ENCODE peak calls at places on chromosomes 5 and 9, in six cellular contexts. One of them, this sample, is unnamed.

GRCh38 chr9:76913467-76913866 is 7.6 kb upstream of the PRUNE2 start:
- DNase-seq in activated CD8-positive, alpha-beta memory T cell treated with anti-CD3 and anti-CD28 coated beads, Interleukin-2, amount 50 U/mL, for 48 hours: no peak
- DNase-seq in stimulated activated CD4-positive, alpha-beta T cell treated with anti-CD3 and anti-CD28 coated beads, Interleukin-1b, Interleukin-23, amount 100 ng/mL, for 48 hours: no peak
- DNase-seq in activated CD4-positive, alpha-beta T cell treated with anti-CD3 and anti-CD28 coated beads, Interleukin-2, amount 50 U/mL, for 48 hours: no peak
- DNase-seq in Calu3: no peak
- DNase-seq in lower lobe of right lung: no peak
- DNase-seq in this sample: no peak

GRCh38 chr9:33125871-33126822 is 41.0 kb downstream of the B4GALT1 start:
- DNase-seq in stimulated activated CD4-positive, alpha-beta T cell treated with anti-CD3 and anti-CD28 coated beads, Interleukin-1b, Interleukin-23, amount 100 ng/mL, for 48 hours: no peak
- DNase-seq in Calu3: no peak
- DNase-seq in lower lobe of right lung: no peak
- DNase-seq in activated CD4-positive, alpha-beta T cell treated with anti-CD3 and anti-CD28 coated beads, Interleukin-2, amount 50 U/mL, for 48 hours: no peak
- DNase-seq in activated CD8-positive, alpha-beta memory T cell treated with anti-CD3 and anti-CD28 coated beads, Interleukin-2, amount 50 U/mL, for 48 hours: no peak
- DNase-seq in this sample: peak

GRCh38 chr5:105954341-105954740 is 1716.4 kb downstream of the EFNA5 start:
- DNase-seq in activated CD4-positive, alpha-beta T cell treated with anti-CD3 and anti-CD28 coated beads, Interleukin-2, amount 50 U/mL, for 48 hours: no peak
- DNase-seq in stimulated activated CD4-positive, alpha-beta T cell treated with anti-CD3 and anti-CD28 coated beads, Interleukin-1b, Interleukin-23, amount 100 ng/mL, for 48 hours: no peak
- DNase-seq in Calu3: no peak
- DNase-seq in lower lobe of right lung: no peak
- DNase-seq in activated CD8-positive, alpha-beta memory T cell treated with anti-CD3 and anti-CD28 coated beads, Interleukin-2, amount 50 U/mL, for 48 hours: no peak
- DNase-seq in this sample: no peak

GRCh38 chr5:32299059-32299677 is 13.6 kb downstream of the MTMR12 start:
- DNase-seq in lower lobe of right lung: no peak
- DNase-seq in activated CD4-positive, alpha-beta T cell treated with anti-CD3 and anti-CD28 coated beads, Interleukin-2, amount 50 U/mL, for 48 hours: no peak
- DNase-seq in stimulated activated CD4-positive, alpha-beta T cell treated with anti-CD3 and anti-CD28 coated beads, Interleukin-1b, Interleukin-23, amount 100 ng/mL, for 48 hours: no peak
- DNase-seq in Calu3: no peak
- DNase-seq in activated CD8-positive, alpha-beta memory T cell treated with anti-CD3 and anti-CD28 coated beads, Interleukin-2, amount 50 U/mL, for 48 hours: no peak
- DNase-seq in this sample: no peak

GRCh38 chr5:104095527-104095926 is 532.9 kb upstream of the NUDT12 start:
- DNase-seq in stimulated activated CD4-positive, alpha-beta T cell treated with anti-CD3 and anti-CD28 coated beads, Interleukin-1b, Interleukin-23, amount 100 ng/mL, for 48 hours: no peak
- DNase-seq in activated CD4-positive, alpha-beta T cell treated with anti-CD3 and anti-CD28 coated beads, Interleukin-2, amount 50 U/mL, for 48 hours: no peak
- DNase-seq in activated CD8-positive, alpha-beta memory T cell treated with anti-CD3 and anti-CD28 coated beads, Interleukin-2, amount 50 U/mL, for 48 hours: no peak
- DNase-seq in lower lobe of right lung: no peak
- DNase-seq in Calu3: no peak
- DNase-seq in this sample: no peak

GRCh38 chr9:532707-533106 is 308.8 kb upstream of the DMRT1 start:
- DNase-seq in Calu3: no peak
- DNase-seq in stimulated activated CD4-positive, alpha-beta T cell treated with anti-CD3 and anti-CD28 coated beads, Interleukin-1b, Interleukin-23, amount 100 ng/mL, for 48 hours: no peak
- DNase-seq in activated CD8-positive, alpha-beta memory T cell treated with anti-CD3 and anti-CD28 coated beads, Interleukin-2, amount 50 U/mL, for 48 hours: no peak
- DNase-seq in lower lobe of right lung: no peak
- DNase-seq in activated CD4-positive, alpha-beta T cell treated with anti-CD3 and anti-CD28 coated beads, Interleukin-2, amount 50 U/mL, for 48 hours: no peak
- DNase-seq in this sample: no peak

GRCh38 chr9:90054810-90055209 is 450.0 kb downstream of the GADD45G start:
- DNase-seq in Calu3: no peak
- DNase-seq in activated CD4-positive, alpha-beta T cell treated with anti-CD3 and anti-CD28 coated beads, Interleukin-2, amount 50 U/mL, for 48 hours: no peak
- DNase-seq in lower lobe of right lung: no peak
- DNase-seq in activated CD8-positive, alpha-beta memory T cell treated with anti-CD3 and anti-CD28 coated beads, Interleukin-2, amount 50 U/mL, for 48 hours: no peak
- DNase-seq in stimulated activated CD4-positive, alpha-beta T cell treated with anti-CD3 and anti-CD28 coated beads, Interleukin-1b, Interleukin-23, amount 100 ng/mL, for 48 hours: no peak
- DNase-seq in this sample: no peak

GRCh38 chr9:70590264-70590646 is 175.8 kb upstream of the KLF9 start:
- DNase-seq in activated CD4-positive, alpha-beta T cell treated with anti-CD3 and anti-CD28 coated beads, Interleukin-2, amount 50 U/mL, for 48 hours: no peak
- DNase-seq in stimulated activated CD4-positive, alpha-beta T cell treated with anti-CD3 and anti-CD28 coated beads, Interleukin-1b, Interleukin-23, amount 100 ng/mL, for 48 hours: no peak
- DNase-seq in lower lobe of right lung: no peak
- DNase-seq in Calu3: no peak
- DNase-seq in activated CD8-positive, alpha-beta memory T cell treated with anti-CD3 and anti-CD28 coated beads, Interleukin-2, amount 50 U/mL, for 48 hours: no peak
- DNase-seq in this sample: no peak

GRCh38 chr9:77896269-77897245 is 135.1 kb downstream of the GNAQ start:
- DNase-seq in lower lobe of right lung: no peak
- DNase-seq in stimulated activated CD4-positive, alpha-beta T cell treated with anti-CD3 and anti-CD28 coated beads, Interleukin-1b, Interleukin-23, amount 100 ng/mL, for 48 hours: no peak
- DNase-seq in Calu3: no peak
- DNase-seq in activated CD8-positive, alpha-beta memory T cell treated with anti-CD3 and anti-CD28 coated beads, Interleukin-2, amount 50 U/mL, for 48 hours: no peak
- DNase-seq in activated CD4-positive, alpha-beta T cell treated with anti-CD3 and anti-CD28 coated beads, Interleukin-2, amount 50 U/mL, for 48 hours: no peak
- DNase-seq in this sample: no peak

GRCh38 chr5:142881076-142881466 is 110.9 kb downstream of the ARHGAP26 start:
- DNase-seq in lower lobe of right lung: no peak
- DNase-seq in stimulated activated CD4-positive, alpha-beta T cell treated with anti-CD3 and anti-CD28 coated beads, Interleukin-1b, Interleukin-23, amount 100 ng/mL, for 48 hours: no peak
- DNase-seq in Calu3: no peak
- DNase-seq in activated CD4-positive, alpha-beta T cell treated with anti-CD3 and anti-CD28 coated beads, Interleukin-2, amount 50 U/mL, for 48 hours: no peak
- DNase-seq in activated CD8-positive, alpha-beta memory T cell treated with anti-CD3 and anti-CD28 coated beads, Interleukin-2, amount 50 U/mL, for 48 hours: no peak
- DNase-seq in this sample: no peak

GRCh38 chr5:159316519-159317383 is 13.5 kb downstream of the IL12B start:
- DNase-seq in Calu3: peak
- DNase-seq in activated CD4-positive, alpha-beta T cell treated with anti-CD3 and anti-CD28 coated beads, Interleukin-2, amount 50 U/mL, for 48 hours: peak
- DNase-seq in stimulated activated CD4-positive, alpha-beta T cell treated with anti-CD3 and anti-CD28 coated beads, Interleukin-1b, Interleukin-23, amount 100 ng/mL, for 48 hours: peak
- DNase-seq in activated CD8-positive, alpha-beta memory T cell treated with anti-CD3 and anti-CD28 coated beads, Interleukin-2, amount 50 U/mL, for 48 hours: no peak
- DNase-seq in lower lobe of right lung: no peak
- DNase-seq in this sample: no peak

GRCh38 chr5:141958113-141958512 is at the start of gene PCDH12:
- DNase-seq in Calu3: no peak
- DNase-seq in activated CD8-positive, alpha-beta memory T cell treated with anti-CD3 and anti-CD28 coated beads, Interleukin-2, amount 50 U/mL, for 48 hours: peak
- DNase-seq in lower lobe of right lung: no peak
- DNase-seq in activated CD4-positive, alpha-beta T cell treated with anti-CD3 and anti-CD28 coated beads, Interleukin-2, amount 50 U/mL, for 48 hours: peak
- DNase-seq in stimulated activated CD4-positive, alpha-beta T cell treated with anti-CD3 and anti-CD28 coated beads, Interleukin-1b, Interleukin-23, amount 100 ng/mL, for 48 hours: no peak
- DNase-seq in this sample: no peak

GRCh38 chr5:53983568-53984465 is 326.6 kb downstream of the ARL15 start:
- DNase-seq in activated CD8-positive, alpha-beta memory T cell treated with anti-CD3 and anti-CD28 coated beads, Interleukin-2, amount 50 U/mL, for 48 hours: no peak
- DNase-seq in lower lobe of right lung: no peak
- DNase-seq in stimulated activated CD4-positive, alpha-beta T cell treated with anti-CD3 and anti-CD28 coated beads, Interleukin-1b, Interleukin-23, amount 100 ng/mL, for 48 hours: no peak
- DNase-seq in activated CD4-positive, alpha-beta T cell treated with anti-CD3 and anti-CD28 coated beads, Interleukin-2, amount 50 U/mL, for 48 hours: no peak
- DNase-seq in Calu3: no peak
- DNase-seq in this sample: no peak

GRCh38 chr9:80755586-80755985 is 933.8 kb downstream of the TLE1 start:
- DNase-seq in activated CD8-positive, alpha-beta memory T cell treated with anti-CD3 and anti-CD28 coated beads, Interleukin-2, amount 50 U/mL, for 48 hours: no peak
- DNase-seq in Calu3: no peak
- DNase-seq in lower lobe of right lung: no peak
- DNase-seq in stimulated activated CD4-positive, alpha-beta T cell treated with anti-CD3 and anti-CD28 coated beads, Interleukin-1b, Interleukin-23, amount 100 ng/mL, for 48 hours: no peak
- DNase-seq in activated CD4-positive, alpha-beta T cell treated with anti-CD3 and anti-CD28 coated beads, Interleukin-2, amount 50 U/mL, for 48 hours: no peak
- DNase-seq in this sample: no peak

GRCh38 chr5:177554474-177555111 is at the start of gene FAM193B:
- DNase-seq in activated CD8-positive, alpha-beta memory T cell treated with anti-CD3 and anti-CD28 coated beads, Interleukin-2, amount 50 U/mL, for 48 hours: peak
- DNase-seq in lower lobe of right lung: peak
- DNase-seq in Calu3: peak
- DNase-seq in stimulated activated CD4-positive, alpha-beta T cell treated with anti-CD3 and anti-CD28 coated beads, Interleukin-1b, Interleukin-23, amount 100 ng/mL, for 48 hours: peak
- DNase-seq in activated CD4-positive, alpha-beta T cell treated with anti-CD3 and anti-CD28 coated beads, Interleukin-2, amount 50 U/mL, for 48 hours: peak
- DNase-seq in this sample: peak

GRCh38 chr5:134606726-134607125 is 25.9 kb downstream of the SAR1B start:
- DNase-seq in activated CD4-positive, alpha-beta T cell treated with anti-CD3 and anti-CD28 coated beads, Interleukin-2, amount 50 U/mL, for 48 hours: no peak
- DNase-seq in lower lobe of right lung: no peak
- DNase-seq in activated CD8-positive, alpha-beta memory T cell treated with anti-CD3 and anti-CD28 coated beads, Interleukin-2, amount 50 U/mL, for 48 hours: no peak
- DNase-seq in stimulated activated CD4-positive, alpha-beta T cell treated with anti-CD3 and anti-CD28 coated beads, Interleukin-1b, Interleukin-23, amount 100 ng/mL, for 48 hours: no peak
- DNase-seq in Calu3: no peak
- DNase-seq in this sample: no peak

GRCh38 chr5:40680741-40681350 is 1.1 kb downstream of the PTGER4 start:
- DNase-seq in activated CD8-positive, alpha-beta memory T cell treated with anti-CD3 and anti-CD28 coated beads, Interleukin-2, amount 50 U/mL, for 48 hours: peak
- DNase-seq in Calu3: peak
- DNase-seq in lower lobe of right lung: peak
- DNase-seq in stimulated activated CD4-positive, alpha-beta T cell treated with anti-CD3 and anti-CD28 coated beads, Interleukin-1b, Interleukin-23, amount 100 ng/mL, for 48 hours: peak
- DNase-seq in activated CD4-positive, alpha-beta T cell treated with anti-CD3 and anti-CD28 coated beads, Interleukin-2, amount 50 U/mL, for 48 hours: peak
- DNase-seq in this sample: no peak

GRCh38 chr5:120124961-120125360 is 339.1 kb upstream of the PRR16 start:
- DNase-seq in activated CD4-positive, alpha-beta T cell treated with anti-CD3 and anti-CD28 coated beads, Interleukin-2, amount 50 U/mL, for 48 hours: no peak
- DNase-seq in Calu3: no peak
- DNase-seq in lower lobe of right lung: no peak
- DNase-seq in activated CD8-positive, alpha-beta memory T cell treated with anti-CD3 and anti-CD28 coated beads, Interleukin-2, amount 50 U/mL, for 48 hours: no peak
- DNase-seq in stimulated activated CD4-positive, alpha-beta T cell treated with anti-CD3 and anti-CD28 coated beads, Interleukin-1b, Interleukin-23, amount 100 ng/mL, for 48 hours: no peak
- DNase-seq in this sample: no peak

GRCh38 chr5:155833282-155833681 is 493.7 kb upstream of the SGCD start:
- DNase-seq in stimulated activated CD4-positive, alpha-beta T cell treated with anti-CD3 and anti-CD28 coated beads, Interleukin-1b, Interleukin-23, amount 100 ng/mL, for 48 hours: no peak
- DNase-seq in activated CD4-positive, alpha-beta T cell treated with anti-CD3 and anti-CD28 coated beads, Interleukin-2, amount 50 U/mL, for 48 hours: no peak
- DNase-seq in Calu3: no peak
- DNase-seq in lower lobe of right lung: no peak
- DNase-seq in activated CD8-positive, alpha-beta memory T cell treated with anti-CD3 and anti-CD28 coated beads, Interleukin-2, amount 50 U/mL, for 48 hours: no peak
- DNase-seq in this sample: no peak

GRCh38 chr5:176810084-176810597 is at the start of gene UNC5A:
- DNase-seq in stimulated activated CD4-positive, alpha-beta T cell treated with anti-CD3 and anti-CD28 coated beads, Interleukin-1b, Interleukin-23, amount 100 ng/mL, for 48 hours: peak
- DNase-seq in activated CD4-positive, alpha-beta T cell treated with anti-CD3 and anti-CD28 coated beads, Interleukin-2, amount 50 U/mL, for 48 hours: peak
- DNase-seq in activated CD8-positive, alpha-beta memory T cell treated with anti-CD3 and anti-CD28 coated beads, Interleukin-2, amount 50 U/mL, for 48 hours: peak
- DNase-seq in Calu3: peak
- DNase-seq in lower lobe of right lung: no peak
- DNase-seq in this sample: peak

GRCh38 chr9:136522354-136523237 is 23.3 kb downstream of the NOTCH1 start:
- DNase-seq in activated CD8-positive, alpha-beta memory T cell treated with anti-CD3 and anti-CD28 coated beads, Interleukin-2, amount 50 U/mL, for 48 hours: no peak
- DNase-seq in activated CD4-positive, alpha-beta T cell treated with anti-CD3 and anti-CD28 coated beads, Interleukin-2, amount 50 U/mL, for 48 hours: no peak
- DNase-seq in stimulated activated CD4-positive, alpha-beta T cell treated with anti-CD3 and anti-CD28 coated beads, Interleukin-1b, Interleukin-23, amount 100 ng/mL, for 48 hours: no peak
- DNase-seq in Calu3: no peak
- DNase-seq in lower lobe of right lung: peak
- DNase-seq in this sample: no peak

GRCh38 chr9:117696141-117696540 is 8.1 kb upstream of the TLR4 start:
- DNase-seq in stimulated activated CD4-positive, alpha-beta T cell treated with anti-CD3 and anti-CD28 coated beads, Interleukin-1b, Interleukin-23, amount 100 ng/mL, for 48 hours: no peak
- DNase-seq in activated CD8-positive, alpha-beta memory T cell treated with anti-CD3 and anti-CD28 coated beads, Interleukin-2, amount 50 U/mL, for 48 hours: no peak
- DNase-seq in Calu3: no peak
- DNase-seq in activated CD4-positive, alpha-beta T cell treated with anti-CD3 and anti-CD28 coated beads, Interleukin-2, amount 50 U/mL, for 48 hours: no peak
- DNase-seq in lower lobe of right lung: no peak
- DNase-seq in this sample: no peak

GRCh38 chr5:135591277-135591676 is 12.5 kb upstream of the CXCL14 start:
- DNase-seq in Calu3: no peak
- DNase-seq in activated CD8-positive, alpha-beta memory T cell treated with anti-CD3 and anti-CD28 coated beads, Interleukin-2, amount 50 U/mL, for 48 hours: no peak
- DNase-seq in activated CD4-positive, alpha-beta T cell treated with anti-CD3 and anti-CD28 coated beads, Interleukin-2, amount 50 U/mL, for 48 hours: no peak
- DNase-seq in lower lobe of right lung: no peak
- DNase-seq in stimulated activated CD4-positive, alpha-beta T cell treated with anti-CD3 and anti-CD28 coated beads, Interleukin-1b, Interleukin-23, amount 100 ng/mL, for 48 hours: no peak
- DNase-seq in this sample: no peak

GRCh38 chr5:88281322-88281721 is 12.7 kb upstream of the TMEM161B start:
- DNase-seq in Calu3: no peak
- DNase-seq in activated CD8-positive, alpha-beta memory T cell treated with anti-CD3 and anti-CD28 coated beads, Interleukin-2, amount 50 U/mL, for 48 hours: no peak
- DNase-seq in activated CD4-positive, alpha-beta T cell treated with anti-CD3 and anti-CD28 coated beads, Interleukin-2, amount 50 U/mL, for 48 hours: no peak
- DNase-seq in stimulated activated CD4-positive, alpha-beta T cell treated with anti-CD3 and anti-CD28 coated beads, Interleukin-1b, Interleukin-23, amount 100 ng/mL, for 48 hours: no peak
- DNase-seq in lower lobe of right lung: no peak
- DNase-seq in this sample: no peak

GRCh38 chr9:128082173-128082572 is 14.1 kb downstream of the SLC25A25 start:
- DNase-seq in activated CD4-positive, alpha-beta T cell treated with anti-CD3 and anti-CD28 coated beads, Interleukin-2, amount 50 U/mL, for 48 hours: no peak
- DNase-seq in lower lobe of right lung: no peak
- DNase-seq in stimulated activated CD4-positive, alpha-beta T cell treated with anti-CD3 and anti-CD28 coated beads, Interleukin-1b, Interleukin-23, amount 100 ng/mL, for 48 hours: no peak
- DNase-seq in Calu3: no peak
- DNase-seq in activated CD8-positive, alpha-beta memory T cell treated with anti-CD3 and anti-CD28 coated beads, Interleukin-2, amount 50 U/mL, for 48 hours: no peak
- DNase-seq in this sample: no peak

GRCh38 chr9:106075991-106076390 is 381.6 kb downstream of the TMEM38B start:
- DNase-seq in Calu3: peak
- DNase-seq in stimulated activated CD4-positive, alpha-beta T cell treated with anti-CD3 and anti-CD28 coated beads, Interleukin-1b, Interleukin-23, amount 100 ng/mL, for 48 hours: no peak
- DNase-seq in lower lobe of right lung: no peak
- DNase-seq in activated CD8-positive, alpha-beta memory T cell treated with anti-CD3 and anti-CD28 coated beads, Interleukin-2, amount 50 U/mL, for 48 hours: no peak
- DNase-seq in activated CD4-positive, alpha-beta T cell treated with anti-CD3 and anti-CD28 coated beads, Interleukin-2, amount 50 U/mL, for 48 hours: no peak
- DNase-seq in this sample: no peak

GRCh38 chr5:39587675-39588074 is 162.9 kb upstream of the DAB2 start:
- DNase-seq in lower lobe of right lung: no peak
- DNase-seq in activated CD4-positive, alpha-beta T cell treated with anti-CD3 and anti-CD28 coated beads, Interleukin-2, amount 50 U/mL, for 48 hours: no peak
- DNase-seq in Calu3: no peak
- DNase-seq in activated CD8-positive, alpha-beta memory T cell treated with anti-CD3 and anti-CD28 coated beads, Interleukin-2, amount 50 U/mL, for 48 hours: no peak
- DNase-seq in stimulated activated CD4-positive, alpha-beta T cell treated with anti-CD3 and anti-CD28 coated beads, Interleukin-1b, Interleukin-23, amount 100 ng/mL, for 48 hours: no peak
- DNase-seq in this sample: no peak

GRCh38 chr5:151298063-151298462 is 5.5 kb downstream of the SLC36A3 start:
- DNase-seq in activated CD4-positive, alpha-beta T cell treated with anti-CD3 and anti-CD28 coated beads, Interleukin-2, amount 50 U/mL, for 48 hours: no peak
- DNase-seq in activated CD8-positive, alpha-beta memory T cell treated with anti-CD3 and anti-CD28 coated beads, Interleukin-2, amount 50 U/mL, for 48 hours: no peak
- DNase-seq in Calu3: peak
- DNase-seq in stimulated activated CD4-positive, alpha-beta T cell treated with anti-CD3 and anti-CD28 coated beads, Interleukin-1b, Interleukin-23, amount 100 ng/mL, for 48 hours: peak
- DNase-seq in lower lobe of right lung: no peak
- DNase-seq in this sample: peak

GRCh38 chr9:73743826-73744225 is 592.2 kb downstream of the ANXA1 start:
- DNase-seq in Calu3: no peak
- DNase-seq in activated CD8-positive, alpha-beta memory T cell treated with anti-CD3 and anti-CD28 coated beads, Interleukin-2, amount 50 U/mL, for 48 hours: no peak
- DNase-seq in stimulated activated CD4-positive, alpha-beta T cell treated with anti-CD3 and anti-CD28 coated beads, Interleukin-1b, Interleukin-23, amount 100 ng/mL, for 48 hours: no peak
- DNase-seq in lower lobe of right lung: no peak
- DNase-seq in activated CD4-positive, alpha-beta T cell treated with anti-CD3 and anti-CD28 coated beads, Interleukin-2, amount 50 U/mL, for 48 hours: no peak
- DNase-seq in this sample: peak

GRCh38 chr5:50415912-50416311 is 25.2 kb downstream of the EMB start:
- DNase-seq in lower lobe of right lung: no peak
- DNase-seq in stimulated activated CD4-positive, alpha-beta T cell treated with anti-CD3 and anti-CD28 coated beads, Interleukin-1b, Interleukin-23, amount 100 ng/mL, for 48 hours: no peak
- DNase-seq in activated CD4-positive, alpha-beta T cell treated with anti-CD3 and anti-CD28 coated beads, Interleukin-2, amount 50 U/mL, for 48 hours: no peak
- DNase-seq in Calu3: no peak
- DNase-seq in activated CD8-positive, alpha-beta memory T cell treated with anti-CD3 and anti-CD28 coated beads, Interleukin-2, amount 50 U/mL, for 48 hours: no peak
- DNase-seq in this sample: no peak

GRCh38 chr5:135203593-135204036 is 169.6 kb upstream of the PITX1 start:
- DNase-seq in stimulated activated CD4-positive, alpha-beta T cell treated with anti-CD3 and anti-CD28 coated beads, Interleukin-1b, Interleukin-23, amount 100 ng/mL, for 48 hours: no peak
- DNase-seq in lower lobe of right lung: no peak
- DNase-seq in activated CD8-positive, alpha-beta memory T cell treated with anti-CD3 and anti-CD28 coated beads, Interleukin-2, amount 50 U/mL, for 48 hours: no peak
- DNase-seq in Calu3: no peak
- DNase-seq in activated CD4-positive, alpha-beta T cell treated with anti-CD3 and anti-CD28 coated beads, Interleukin-2, amount 50 U/mL, for 48 hours: no peak
- DNase-seq in this sample: peak

GRCh38 chr5:179495906-179496455 is 54.4 kb upstream of the RUFY1 start:
- DNase-seq in activated CD4-positive, alpha-beta T cell treated with anti-CD3 and anti-CD28 coated beads, Interleukin-2, amount 50 U/mL, for 48 hours: no peak
- DNase-seq in lower lobe of right lung: no peak
- DNase-seq in stimulated activated CD4-positive, alpha-beta T cell treated with anti-CD3 and anti-CD28 coated beads, Interleukin-1b, Interleukin-23, amount 100 ng/mL, for 48 hours: no peak
- DNase-seq in Calu3: peak
- DNase-seq in activated CD8-positive, alpha-beta memory T cell treated with anti-CD3 and anti-CD28 coated beads, Interleukin-2, amount 50 U/mL, for 48 hours: no peak
- DNase-seq in this sample: no peak